ENCODE peak calls at places on chromosomes 4 and X, in nine cellular contexts. One of them, this sample, is unnamed. For H3K9me3 and H3K4me1, the result is how much of the 10 kb centered on the place peaks cover.

GRCh38 chrX:16610121-16610565 is 39.8 kb upstream of the S100G start:
- DNase-seq in keratinocyte: no peak
- DNase-seq in Peyer's patch: no peak
- DNase-seq in fibroblast of lung: peak
- DNase-seq in CD4-positive, alpha-beta memory T cell: no peak
- DNase-seq in mammary epithelial cell: peak
- DNase-seq in breast epithelium: no peak
- DNase-seq in left lung: no peak
- DNase-seq in uterus: no peak
- DNase-seq in this sample: no peak

GRCh38 chr4:29081230-29081955 is 1638.8 kb upstream of the PCDH7 start:
- DNase-seq in keratinocyte: no peak
- DNase-seq in Peyer's patch: no peak
- DNase-seq in fibroblast of lung: peak
- DNase-seq in CD4-positive, alpha-beta memory T cell: no peak
- DNase-seq in mammary epithelial cell: no peak
- DNase-seq in breast epithelium: no peak
- DNase-seq in left lung: no peak
- DNase-seq in uterus: no peak
- DNase-seq in this sample: no peak

GRCh38 chr4:122776916-122777315 is 44.4 kb downstream of the BBS12 start:
- DNase-seq in keratinocyte: no peak
- DNase-seq in Peyer's patch: no peak
- DNase-seq in fibroblast of lung: no peak
- DNase-seq in CD4-positive, alpha-beta memory T cell: no peak
- DNase-seq in mammary epithelial cell: peak
- DNase-seq in breast epithelium: no peak
- DNase-seq in left lung: no peak
- DNase-seq in uterus: no peak
- DNase-seq in this sample: no peak

GRCh38 chr4:99321241-99322191 is at the start of gene ADH1B:
- DNase-seq in keratinocyte: no peak
- DNase-seq in Peyer's patch: no peak
- DNase-seq in fibroblast of lung: no peak
- DNase-seq in CD4-positive, alpha-beta memory T cell: no peak
- DNase-seq in mammary epithelial cell: no peak
- DNase-seq in breast epithelium: no peak
- DNase-seq in left lung: no peak
- DNase-seq in uterus: no peak
- DNase-seq in this sample: no peak

GRCh38 chr4:12393631-12394262 is 965.1 kb upstream of the HS3ST1 start:
- DNase-seq in keratinocyte: no peak
- DNase-seq in Peyer's patch: no peak
- DNase-seq in fibroblast of lung: no peak
- DNase-seq in CD4-positive, alpha-beta memory T cell: no peak
- DNase-seq in mammary epithelial cell: no peak
- DNase-seq in breast epithelium: no peak
- DNase-seq in left lung: no peak
- DNase-seq in uterus: no peak
- DNase-seq in this sample: no peak

GRCh38 chr4:172683016-172683415 is 485.6 kb upstream of the GALNT7 start:
- DNase-seq in keratinocyte: no peak
- DNase-seq in Peyer's patch: no peak
- DNase-seq in fibroblast of lung: peak
- DNase-seq in CD4-positive, alpha-beta memory T cell: no peak
- DNase-seq in mammary epithelial cell: no peak
- DNase-seq in breast epithelium: no peak
- DNase-seq in left lung: no peak
- DNase-seq in uterus: no peak
- DNase-seq in this sample: no peak

GRCh38 chr4:77473509-77473908 is 132.1 kb upstream of the CXCL13 start:
- DNase-seq in keratinocyte: no peak
- DNase-seq in Peyer's patch: no peak
- DNase-seq in fibroblast of lung: no peak
- DNase-seq in CD4-positive, alpha-beta memory T cell: no peak
- DNase-seq in mammary epithelial cell: no peak
- DNase-seq in breast epithelium: no peak
- DNase-seq in left lung: no peak
- DNase-seq in uterus: no peak
- DNase-seq in this sample: no peak

GRCh38 chrX:153863251-153863991 is 22.6 kb downstream of the L1CAM start:
- DNase-seq in keratinocyte: no peak
- DNase-seq in Peyer's patch: no peak
- DNase-seq in fibroblast of lung: no peak
- DNase-seq in CD4-positive, alpha-beta memory T cell: no peak
- DNase-seq in mammary epithelial cell: no peak
- DNase-seq in breast epithelium: no peak
- DNase-seq in left lung: no peak
- DNase-seq in uterus: no peak
- DNase-seq in this sample: no peak

GRCh38 chr4:146567396-146567795 is 45.7 kb upstream of the SLC10A7 start:
- DNase-seq in keratinocyte: no peak
- DNase-seq in Peyer's patch: no peak
- DNase-seq in fibroblast of lung: peak
- DNase-seq in CD4-positive, alpha-beta memory T cell: no peak
- DNase-seq in mammary epithelial cell: peak
- DNase-seq in breast epithelium: no peak
- DNase-seq in left lung: no peak
- DNase-seq in uterus: no peak
- DNase-seq in this sample: no peak

GRCh38 chr4:187826725-187827124 is 168.8 kb upstream of the ZFP42 start:
- DNase-seq in keratinocyte: no peak
- DNase-seq in Peyer's patch: no peak
- DNase-seq in fibroblast of lung: no peak
- DNase-seq in CD4-positive, alpha-beta memory T cell: no peak
- DNase-seq in mammary epithelial cell: no peak
- DNase-seq in breast epithelium: no peak
- DNase-seq in left lung: no peak
- DNase-seq in uterus: no peak
- DNase-seq in this sample: no peak

DNA sequence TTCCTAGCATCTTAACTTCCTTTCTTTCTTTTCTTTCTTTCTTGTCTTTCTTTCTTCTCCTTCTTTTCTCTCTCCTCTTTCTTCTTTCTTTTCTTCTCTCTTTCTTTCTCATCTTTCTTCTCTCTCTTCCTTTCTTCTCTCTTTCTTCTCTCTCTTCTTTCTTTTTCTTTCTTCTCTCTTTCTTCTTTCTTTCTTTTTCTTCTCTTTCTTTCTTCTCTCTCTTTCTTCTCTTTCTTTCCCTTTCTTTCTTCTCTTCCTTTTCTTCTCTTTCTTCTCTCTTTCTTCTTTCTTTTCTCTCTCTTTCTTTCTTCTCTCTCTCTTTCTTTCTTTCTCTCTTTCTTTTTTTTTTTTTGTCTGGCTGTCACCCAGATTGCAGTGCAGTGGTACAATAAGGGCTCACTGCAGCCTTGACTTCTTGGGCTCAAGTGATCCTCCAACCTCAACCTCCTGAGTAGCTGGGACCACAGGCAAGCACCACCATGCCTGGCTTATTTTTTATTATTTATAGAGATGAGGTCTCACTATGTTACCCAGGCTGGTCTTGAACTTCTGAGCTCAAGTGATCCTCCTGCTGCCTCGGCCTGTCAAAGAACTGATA is 17.5 kb downstream of the NMU start:
- DNase-seq in keratinocyte: no peak
- DNase-seq in Peyer's patch: no peak
- DNase-seq in fibroblast of lung: no peak
- DNase-seq in CD4-positive, alpha-beta memory T cell: no peak
- DNase-seq in mammary epithelial cell: no peak
- DNase-seq in breast epithelium: no peak
- DNase-seq in left lung: no peak
- DNase-seq in uterus: no peak
- DNase-seq in this sample: no peak
- H3K4me3 ChIP-seq in keratinocyte: no peak
- H3K4me3 ChIP-seq in Peyer's patch: no peak
- H3K4me3 ChIP-seq in fibroblast of lung: no peak
- H3K4me3 ChIP-seq in CD4-positive, alpha-beta memory T cell: no peak
- H3K4me3 ChIP-seq in mammary epithelial cell: no peak
- H3K4me3 ChIP-seq in breast epithelium: no peak
- H3K4me3 ChIP-seq in left lung: no peak
- H3K4me3 ChIP-seq in uterus: no peak
- H3K4me3 ChIP-seq in this sample: no peak

DNA sequence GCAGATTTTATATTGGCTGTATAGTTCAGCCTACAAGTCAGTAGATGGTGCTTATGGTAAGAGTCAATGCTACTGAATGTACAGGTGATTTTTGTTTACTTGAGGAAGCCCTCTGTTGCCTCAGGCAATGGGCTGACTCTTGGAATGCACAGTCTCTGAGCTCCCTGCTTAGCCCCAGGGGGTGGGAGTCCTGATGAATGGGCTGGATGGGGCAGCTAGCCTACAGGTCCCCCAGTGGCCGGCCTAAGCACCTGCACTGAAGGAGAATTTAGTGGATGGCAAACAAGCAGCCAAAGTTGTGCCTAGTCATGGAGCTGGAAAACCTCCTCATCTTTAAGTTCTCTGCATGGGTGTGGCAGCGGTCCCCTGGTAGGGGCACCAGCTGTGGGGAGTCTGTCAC is 101.8 kb upstream of the CXorf51B start:
- DNase-seq in keratinocyte: no peak
- DNase-seq in Peyer's patch: no peak
- DNase-seq in fibroblast of lung: no peak
- DNase-seq in CD4-positive, alpha-beta memory T cell: no peak
- DNase-seq in mammary epithelial cell: no peak
- DNase-seq in breast epithelium: no peak
- DNase-seq in left lung: no peak
- DNase-seq in uterus: no peak
- DNase-seq in this sample: no peak
- H3K9me3 ChIP-seq in keratinocyte: under half
- H3K9me3 ChIP-seq in Peyer's patch: under half
- H3K9me3 ChIP-seq in fibroblast of lung: under half
- H3K9me3 ChIP-seq in CD4-positive, alpha-beta memory T cell: under half
- H3K9me3 ChIP-seq in mammary epithelial cell: under half
- H3K9me3 ChIP-seq in breast epithelium: under half
- H3K9me3 ChIP-seq in left lung: under half
- H3K9me3 ChIP-seq in uterus: under half
- H3K9me3 ChIP-seq in this sample: under half

GRCh38 chrX:13754765-13755164 is 20.2 kb downstream of the OFD1 start:
- DNase-seq in keratinocyte: no peak
- DNase-seq in Peyer's patch: no peak
- DNase-seq in fibroblast of lung: no peak
- DNase-seq in CD4-positive, alpha-beta memory T cell: no peak
- DNase-seq in mammary epithelial cell: no peak
- DNase-seq in breast epithelium: no peak
- DNase-seq in left lung: no peak
- DNase-seq in uterus: no peak
- DNase-seq in this sample: no peak

GRCh38 chrX:13755254-13755653 is 20.7 kb downstream of the OFD1 start:
- DNase-seq in keratinocyte: no peak
- DNase-seq in Peyer's patch: peak
- DNase-seq in fibroblast of lung: no peak
- DNase-seq in CD4-positive, alpha-beta memory T cell: no peak
- DNase-seq in mammary epithelial cell: no peak
- DNase-seq in breast epithelium: no peak
- DNase-seq in left lung: no peak
- DNase-seq in uterus: no peak
- DNase-seq in this sample: no peak

GRCh38 chrX:13759152-13759718 is 24.7 kb downstream of the OFD1 start:
- DNase-seq in keratinocyte: no peak
- DNase-seq in Peyer's patch: no peak
- DNase-seq in fibroblast of lung: no peak
- DNase-seq in CD4-positive, alpha-beta memory T cell: no peak
- DNase-seq in mammary epithelial cell: no peak
- DNase-seq in breast epithelium: no peak
- DNase-seq in left lung: no peak
- DNase-seq in uterus: no peak
- DNase-seq in this sample: no peak

GRCh38 chrX:13752646-13753045 is 18.1 kb downstream of the OFD1 start:
- DNase-seq in keratinocyte: no peak
- DNase-seq in Peyer's patch: no peak
- DNase-seq in fibroblast of lung: no peak
- DNase-seq in CD4-positive, alpha-beta memory T cell: no peak
- DNase-seq in mammary epithelial cell: no peak
- DNase-seq in breast epithelium: no peak
- DNase-seq in left lung: no peak
- DNase-seq in uterus: no peak
- DNase-seq in this sample: no peak

GRCh38 chrX:13756381-13756780 is 21.8 kb downstream of the OFD1 start:
- DNase-seq in keratinocyte: no peak
- DNase-seq in Peyer's patch: no peak
- DNase-seq in fibroblast of lung: no peak
- DNase-seq in CD4-positive, alpha-beta memory T cell: no peak
- DNase-seq in mammary epithelial cell: no peak
- DNase-seq in breast epithelium: no peak
- DNase-seq in left lung: no peak
- DNase-seq in uterus: no peak
- DNase-seq in this sample: no peak
- H3K4me1 ChIP-seq in keratinocyte: under half
- H3K4me1 ChIP-seq in Peyer's patch: under half
- H3K4me1 ChIP-seq in fibroblast of lung: under half
- H3K4me1 ChIP-seq in CD4-positive, alpha-beta memory T cell: under half
- H3K4me1 ChIP-seq in mammary epithelial cell: under half
- H3K4me1 ChIP-seq in breast epithelium: under half
- H3K4me1 ChIP-seq in left lung: under half
- H3K4me1 ChIP-seq in uterus: under half
- H3K4me1 ChIP-seq in this sample: under half

GRCh38 chrX:39816871-39817731 is 280.7 kb downstream of the BCOR start:
- DNase-seq in keratinocyte: no peak
- DNase-seq in Peyer's patch: no peak
- DNase-seq in fibroblast of lung: peak
- DNase-seq in CD4-positive, alpha-beta memory T cell: no peak
- DNase-seq in mammary epithelial cell: no peak
- DNase-seq in breast epithelium: no peak
- DNase-seq in left lung: no peak
- DNase-seq in uterus: no peak
- DNase-seq in this sample: no peak
- H3K4me3 ChIP-seq in keratinocyte: no peak
- H3K4me3 ChIP-seq in Peyer's patch: no peak
- H3K4me3 ChIP-seq in fibroblast of lung: no peak
- H3K4me3 ChIP-seq in CD4-positive, alpha-beta memory T cell: no peak
- H3K4me3 ChIP-seq in mammary epithelial cell: no peak
- H3K4me3 ChIP-seq in breast epithelium: no peak
- H3K4me3 ChIP-seq in left lung: no peak
- H3K4me3 ChIP-seq in uterus: no peak
- H3K4me3 ChIP-seq in this sample: no peak

GRCh38 chrX:19194285-19195242 is 72.3 kb upstream of the ADGRG2 start:
- DNase-seq in keratinocyte: no peak
- DNase-seq in Peyer's patch: no peak
- DNase-seq in fibroblast of lung: no peak
- DNase-seq in CD4-positive, alpha-beta memory T cell: no peak
- DNase-seq in mammary epithelial cell: no peak
- DNase-seq in breast epithelium: no peak
- DNase-seq in left lung: no peak
- DNase-seq in uterus: no peak
- DNase-seq in this sample: no peak
- H3K9me3 ChIP-seq in keratinocyte: under half
- H3K9me3 ChIP-seq in Peyer's patch: under half
- H3K9me3 ChIP-seq in fibroblast of lung: under half
- H3K9me3 ChIP-seq in CD4-positive, alpha-beta memory T cell: under half
- H3K9me3 ChIP-seq in mammary epithelial cell: under half
- H3K9me3 ChIP-seq in breast epithelium: under half
- H3K9me3 ChIP-seq in left lung: under half
- H3K9me3 ChIP-seq in uterus: under half
- H3K9me3 ChIP-seq in this sample: under half

DNA sequence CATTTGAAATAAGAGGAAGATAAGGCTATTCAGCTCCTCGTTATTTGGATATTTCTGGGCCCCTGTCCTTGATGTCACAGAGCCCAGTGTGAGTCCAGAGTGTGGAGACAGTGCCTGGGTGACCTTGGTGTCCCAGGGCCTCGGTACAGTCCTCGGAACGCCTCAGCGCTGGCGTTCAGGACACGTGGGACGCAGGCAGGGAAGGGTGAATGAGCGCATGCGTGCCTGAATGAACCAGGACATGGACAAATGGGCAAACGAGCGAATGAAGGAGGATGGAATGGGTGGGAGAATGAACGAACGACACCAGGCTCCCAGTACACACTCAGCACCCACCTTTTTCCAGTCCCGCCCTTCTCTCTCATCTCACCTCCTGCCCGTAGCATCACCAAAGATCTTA is 44.2 kb downstream of the EVC start:
- DNase-seq in keratinocyte: no peak
- DNase-seq in Peyer's patch: no peak
- DNase-seq in fibroblast of lung: no peak
- DNase-seq in CD4-positive, alpha-beta memory T cell: no peak
- DNase-seq in mammary epithelial cell: no peak
- DNase-seq in breast epithelium: no peak
- DNase-seq in left lung: no peak
- DNase-seq in uterus: no peak
- DNase-seq in this sample: no peak
- H3K4me1 ChIP-seq in keratinocyte: under half
- H3K4me1 ChIP-seq in Peyer's patch: under half
- H3K4me1 ChIP-seq in fibroblast of lung: under half
- H3K4me1 ChIP-seq in CD4-positive, alpha-beta memory T cell: under half
- H3K4me1 ChIP-seq in mammary epithelial cell: under half
- H3K4me1 ChIP-seq in breast epithelium: under half
- H3K4me1 ChIP-seq in left lung: under half
- H3K4me1 ChIP-seq in uterus: under half
- H3K4me1 ChIP-seq in this sample: under half